ENCODE peak calls at places on chromosomes 13 and 19, in five cellular contexts. B is HCT116, F is spleen, M is psoas muscle, K is fibroblast of lung. O is an unnamed sample. For H3K4me1, the result is how much of the 10 kb centered on the place peaks cover.

GRCh38 chr13:110524484-110525254 is 36.9 kb downstream of the RAB20 start:
- DNase-seq in M (peak), F (no peak), B (no peak), K (no peak), O (peak)

GRCh38 chr13:26523007-26523406 is 34.5 kb upstream of the WASF3 start:
- DNase-seq in B (no peak), F (no peak), M (no peak), K (no peak), O (no peak)

GRCh38 chr13:50842246-50842645 is 1.2 kb downstream of the DLEU7 start:
- DNase-seq in B (no peak), F (no peak), M (no peak), K (no peak), O (no peak)

GRCh38 chr13:48818495-48818961 is 157.2 kb upstream of the FNDC3A start:
- DNase-seq in F (no peak), B (no peak), M (no peak), K (peak), O (no peak)

GRCh38 chr13:39349391-39349790 is 253.6 kb downstream of the LHFPL6 start:
- DNase-seq in F (no peak), B (no peak), M (no peak), K (peak), O (no peak)

GRCh38 chr19:34506026-34506370 is 24.4 kb downstream of the WTIP start:
- DNase-seq in B (no peak), F (no peak), K (no peak), M (no peak), O (no peak)

GRCh38 chr13:21333186-21333585 is 125.9 kb downstream of the ZDHHC20 start:
- DNase-seq in K (peak), M (no peak), F (no peak), B (no peak), O (no peak)

GRCh38 chr13:46603165-46603603 is 50.2 kb downstream of the LRCH1 start:
- DNase-seq in B (no peak), F (no peak), M (no peak), K (no peak), O (no peak)

GRCh38 chr13:113814435-113814821 is 49.4 kb downstream of the GAS6 start:
- DNase-seq in F (peak), M (no peak), B (no peak), K (peak), O (no peak)

GRCh38 chr19:35643255-35644205 is 2.0 kb downstream of the ETV2 start:
- DNase-seq in F (peak), K (peak), M (peak), B (peak), O (peak)

GRCh38 chr19:43562698-43563241 is 12.6 kb downstream of the XRCC1 start:
- DNase-seq in B (no peak), M (peak), K (peak), F (peak), O (peak)

GRCh38 chr19:43765109-43765876 is 10.5 kb upstream of the SMG9 start:
- DNase-seq in F (peak), M (peak), K (peak), B (peak), O (peak)

GRCh38 chr19:3783660-3784584 is 2.3 kb downstream of the MATK start:
- DNase-seq in F (peak), K (no peak), M (no peak), B (no peak), O (no peak)

GRCh38 chr13:44796597-44797517 is 192.4 kb downstream of the NUFIP1 start:
- DNase-seq in B (no peak), K (no peak), M (no peak), F (no peak), O (no peak)

GRCh38 chr19:37304190-37304883 is 66.6 kb upstream of the ZNF527 start:
- DNase-seq in K (no peak), F (peak), B (no peak), M (peak), O (peak)

GRCh38 chr19:15062036-15062435 is 12.8 kb downstream of the CASP14 start:
- DNase-seq in K (no peak), M (no peak), F (no peak), B (no peak), O (no peak)

GRCh38 chr13:73730014-73730413 is 404.2 kb downstream of the KLF12 start:
- DNase-seq in F (no peak), K (no peak), B (no peak), M (no peak), O (no peak)
- H3K4me1 ChIP-seq in F (under half), K (under half), B (under half), M (under half), O (under half)

GRCh38 chr19:13018037-13018914 is 23.0 kb downstream of the NFIX start:
- DNase-seq in K (peak), F (no peak), M (peak), B (no peak), O (peak)

GRCh38 chr19:13016245-13016627 is 21.0 kb downstream of the NFIX start:
- DNase-seq in F (no peak), B (no peak), K (no peak), M (no peak), O (no peak)

GRCh38 chr19:13016628-13017305 is 21.5 kb downstream of the NFIX start:
- DNase-seq in F (no peak), K (no peak), B (no peak), M (no peak), O (no peak)

GRCh38 chr19:13019330-13019729 is 24.1 kb downstream of the NFIX start:
- DNase-seq in K (no peak), B (no peak), F (no peak), M (no peak), O (no peak)

GRCh38 chr19:13017306-13018036 is 22.2 kb downstream of the NFIX start:
- DNase-seq in M (no peak), K (no peak), B (no peak), F (no peak), O (no peak)
- H3K4me1 ChIP-seq in M (half or more), K (under half), B (under half), F (under half), O (under half)

GRCh38 chr13:33144358-33144784 is 128.1 kb downstream of the KL start:
- DNase-seq in M (no peak), B (no peak), F (no peak), K (no peak), O (no peak)

GRCh38 chr13:33147832-33148231 is 131.6 kb downstream of the KL start:
- DNase-seq in K (no peak), M (no peak), B (no peak), F (no peak), O (no peak)

GRCh38 chr13:33145667-33146066 is 129.4 kb downstream of the KL start:
- DNase-seq in M (no peak), B (no peak), F (no peak), K (no peak), O (no peak)

GRCh38 chr13:33150146-33150545 is 133.9 kb downstream of the KL start:
- DNase-seq in K (peak), F (no peak), B (no peak), M (no peak), O (no peak)

DNA sequence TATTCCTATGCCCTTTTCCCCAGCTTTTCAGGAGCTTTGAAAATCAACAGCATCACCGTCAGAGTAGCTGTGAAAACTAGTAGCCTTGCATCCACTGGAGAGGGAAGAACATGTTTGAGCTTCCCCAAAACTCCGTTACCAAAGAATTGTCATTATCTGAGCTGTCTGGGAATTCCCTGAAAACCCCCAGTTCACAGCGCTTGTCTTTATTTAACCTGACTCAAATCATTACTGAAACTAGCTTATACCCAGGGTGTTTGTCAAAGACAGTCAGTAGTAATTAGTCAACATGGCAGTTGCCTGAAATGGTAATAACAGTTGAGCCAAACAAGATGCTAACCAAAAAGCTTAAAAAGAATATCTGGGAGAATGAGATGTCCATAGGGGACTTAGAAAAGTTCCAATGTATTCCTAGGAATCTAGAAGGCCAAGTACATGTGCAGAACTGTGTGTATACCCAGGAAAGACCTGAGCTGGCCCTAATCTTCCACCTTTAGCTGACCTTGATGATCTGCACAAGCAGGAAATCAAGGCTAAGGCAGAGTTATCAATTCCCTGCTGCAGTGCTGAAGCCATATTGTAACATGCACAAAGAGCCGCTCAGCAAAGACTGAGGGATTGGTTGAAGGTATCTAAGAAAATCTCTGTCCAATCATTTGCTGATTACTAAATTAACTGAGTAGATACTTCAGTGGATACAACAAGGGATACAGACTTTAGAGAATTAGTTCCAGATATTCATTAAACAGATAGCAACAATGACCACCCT is 130.8 kb downstream of the KL start:
- DNase-seq in M (no peak), B (no peak), K (no peak), F (no peak), O (no peak)
- H3K4me1 ChIP-seq in M (under half), B (under half), K (under half), F (under half), O (under half)

GRCh38 chr19:47104678-47105077 is 8.9 kb downstream of the ZC3H4 start:
- DNase-seq in M (no peak), B (no peak), K (no peak), F (peak), O (no peak)

GRCh38 chr19:47105874-47106273 is 7.7 kb downstream of the ZC3H4 start:
- DNase-seq in B (no peak), K (no peak), M (no peak), F (no peak), O (no peak)

GRCh38 chr19:47107953-47108746 is 5.4 kb downstream of the ZC3H4 start:
- DNase-seq in K (peak), M (no peak), F (peak), B (no peak), O (no peak)

GRCh38 chr19:47107201-47107952 is 6.2 kb downstream of the ZC3H4 start:
- DNase-seq in M (no peak), B (no peak), K (no peak), F (peak), O (no peak)

GRCh38 chr19:47106819-47107200 is 6.8 kb downstream of the ZC3H4 start:
- DNase-seq in M (no peak), F (no peak), B (no peak), K (peak), O (no peak)
- H3K4me1 ChIP-seq in M (half or more), F (under half), B (under half), K (under half), O (under half)

GRCh38 chr13:99859178-99860177 is 112.1 kb downstream of the ZIC5 start:
- DNase-seq in K (no peak), B (no peak), F (no peak), M (no peak), O (no peak)
- H3K4me1 ChIP-seq in K (under half), B (under half), F (under half), M (under half), O (under half)

GRCh38 chr19:32363632-32364031 is 18.2 kb downstream of the ZNF507 start:
- DNase-seq in M (no peak), B (no peak), K (no peak), F (no peak), O (no peak)
- H3K4me1 ChIP-seq in M (under half), B (under half), K (under half), F (under half), O (under half)

O was measured in aorta.